ENCODE peak calls at places on chromosomes 11 and 22, in nine cellular contexts. K is progenitor cell of endocrine pancreas; L is uterus; S is psoas muscle; Q is GM23338; N is IMR-90; U is colonic mucosa; T is CD8-positive, alpha-beta T cell; P is A549. W is an unnamed sample.

GRCh38 chr11:65776710-65777141 is 4.0 kb downstream of the AP5B1 start:
- DNase-seq in S (no peak), T (no peak), K (no peak), U (no peak), N (no peak), Q (no peak), P (no peak), L (no peak), W (no peak)

GRCh38 chr11:31813961-31814868 is 3.1 kb upstream of the PAX6 start:
- DNase-seq in U (no peak), S (peak; percentile 48), P (no peak), T (no peak), K (no peak), Q (peak; percentile 61), L (no peak), N (no peak), W (no peak)

GRCh38 chr11:1293619-1294015 is 15.8 kb downstream of the TOLLIP start:
- DNase-seq in S (peak; percentile 74), L (no peak), K (no peak), U (no peak), T (no peak), N (no peak), P (peak; percentile 25), Q (no peak), W (no peak)

GRCh38 chr11:67356867-67357561 is 3.7 kb upstream of the POLD4 start:
- DNase-seq in U (peak; percentile 85), N (peak; percentile 80), T (peak; percentile 65), K (peak; percentile 61), P (peak; percentile 80), Q (peak; percentile 94), L (peak; percentile 74), S (peak; percentile 79), W (peak; percentile 41)

GRCh38 chr11:115916596-115916995 is 412.4 kb upstream of the CADM1 start:
- DNase-seq in P (no peak), S (no peak), T (no peak), L (no peak), K (no peak), Q (no peak), U (no peak), N (no peak), W (no peak)

GRCh38 chr11:67072295-67072694 is 15.6 kb downstream of the RHOD start:
- DNase-seq in U (no peak), S (no peak), K (no peak), P (no peak), N (no peak), L (no peak), Q (no peak), T (no peak), W (no peak)

GRCh38 chr22:16933924-16934282 is 74.1 kb downstream of the GAB4 start:
- DNase-seq in K (no peak), T (no peak), U (no peak), Q (no peak), P (no peak), N (no peak), S (no peak), L (no peak), W (no peak)

GRCh38 chr11:117914398-117914761 is 14.8 kb downstream of the TMPRSS13 start:
- DNase-seq in N (no peak), K (no peak), P (no peak), L (no peak), T (no peak), U (no peak), S (no peak), Q (no peak), W (no peak)

GRCh38 chr22:50507421-50507990 is at the start of gene LMF2:
- DNase-seq in P (peak; percentile 66), U (peak; percentile 90), T (peak; percentile 91), L (peak; percentile 89), S (peak; percentile 96), N (no peak), K (peak; percentile 89), Q (peak; percentile 83), W (peak; percentile 90)

GRCh38 chr11:1181858-1182535 is 24.2 kb downstream of the MUC5AC start:
- DNase-seq in K (no peak), S (no peak), L (no peak), U (no peak), Q (no peak), T (no peak), N (no peak), P (no peak), W (no peak)

DNA sequence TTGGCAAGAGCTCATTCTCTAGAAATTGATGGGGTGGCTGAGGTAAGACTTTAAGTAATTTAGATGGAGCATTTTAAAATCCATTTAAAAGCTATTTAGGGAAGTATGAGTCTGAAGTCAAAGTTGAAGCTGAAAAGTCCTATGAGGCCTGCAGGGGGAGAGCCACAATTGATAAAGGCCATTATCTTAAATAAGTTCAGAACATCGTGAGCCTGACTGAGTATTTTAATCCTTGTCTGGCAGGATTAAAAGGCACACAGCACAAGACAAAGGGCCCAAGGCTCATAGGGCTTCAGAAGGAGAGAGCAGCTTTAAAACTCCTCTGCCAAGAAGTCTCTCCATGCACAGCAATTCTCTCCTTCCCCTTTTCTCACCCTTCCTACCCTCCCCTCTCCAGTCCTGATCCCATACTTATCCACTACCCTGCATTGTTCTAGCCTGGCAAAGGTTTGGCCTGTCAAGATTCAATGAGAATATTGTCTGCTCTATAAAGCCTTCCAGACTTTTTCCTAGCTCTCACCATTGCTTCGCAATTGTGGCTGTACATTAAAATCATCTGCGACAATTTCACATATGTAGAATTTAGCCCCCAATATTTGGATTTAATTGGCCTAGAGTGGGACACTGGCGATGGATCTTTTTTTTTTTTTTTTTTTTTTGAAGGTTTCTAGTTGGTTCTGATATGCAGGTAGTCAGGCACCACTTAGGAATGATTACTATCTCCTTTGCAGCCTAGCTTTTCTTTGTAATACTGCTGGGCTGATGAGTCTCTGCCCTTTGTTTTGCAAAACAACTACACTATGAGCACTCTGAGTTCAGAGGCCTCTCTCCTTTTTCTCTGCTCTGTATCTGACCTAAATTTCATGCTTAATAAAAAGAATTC is 1312.8 kb downstream of the FAM181B start:
- DNase-seq in N (no peak), P (no peak), L (no peak), T (no peak), Q (peak; percentile 76), S (no peak), K (no peak), U (no peak), W (no peak)
- TF ChIP-seq CTCF in N (no peak), P (no peak), L (no peak), T (no peak), Q (peak; percentile 22), S (no peak), K (peak; percentile 31), U (no peak), W (no peak)

GRCh38 chr22:24162377-24162927 is 18.8 kb upstream of the SUSD2 start:
- DNase-seq in N (no peak), T (no peak), U (no peak), K (no peak), P (no peak), Q (no peak), L (no peak), S (no peak), W (no peak)

GRCh38 chr22:24161485-24161884 is 19.8 kb upstream of the SUSD2 start:
- DNase-seq in U (no peak), T (no peak), K (no peak), L (no peak), S (no peak), N (no peak), P (no peak), Q (no peak), W (no peak)

GRCh38 chr22:24161909-24162308 is 19.4 kb upstream of the SUSD2 start:
- DNase-seq in P (no peak), K (no peak), N (no peak), T (no peak), L (no peak), Q (no peak), U (no peak), S (no peak), W (no peak)

GRCh38 chr22:24159650-24160049 is 21.6 kb upstream of the SUSD2 start:
- DNase-seq in U (no peak), L (no peak), K (no peak), N (no peak), T (peak; percentile 5), S (no peak), Q (no peak), P (no peak), W (no peak)

DNA sequence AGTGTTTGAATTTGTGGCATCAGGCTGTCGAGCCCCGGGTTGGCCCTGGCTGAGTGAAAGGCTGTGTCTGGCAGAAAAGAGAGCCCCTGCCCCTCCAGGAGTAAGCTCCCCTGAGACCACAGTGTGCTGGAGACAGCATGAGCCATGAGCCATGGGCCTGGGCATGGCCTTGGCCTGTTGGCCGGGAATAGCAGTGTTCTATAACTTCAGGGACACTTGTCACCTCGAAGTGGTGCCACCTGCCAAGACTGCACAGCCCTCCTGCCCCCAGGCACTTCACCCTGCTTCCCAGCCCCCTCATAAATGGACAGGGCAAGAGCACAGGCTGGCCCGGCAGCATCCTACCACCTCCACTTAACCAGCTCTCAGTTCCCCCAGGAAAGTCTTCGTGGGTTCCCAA is 20.7 kb upstream of the SUSD2 start:
- DNase-seq in S (no peak), N (no peak), P (no peak), L (no peak), T (no peak), K (no peak), Q (no peak), U (no peak), W (no peak)
- TF ChIP-seq CTCF in S (no peak), N (no peak), P (no peak), L (no peak), T (no peak), K (no peak), Q (no peak), U (no peak), W (no peak)

DNA sequence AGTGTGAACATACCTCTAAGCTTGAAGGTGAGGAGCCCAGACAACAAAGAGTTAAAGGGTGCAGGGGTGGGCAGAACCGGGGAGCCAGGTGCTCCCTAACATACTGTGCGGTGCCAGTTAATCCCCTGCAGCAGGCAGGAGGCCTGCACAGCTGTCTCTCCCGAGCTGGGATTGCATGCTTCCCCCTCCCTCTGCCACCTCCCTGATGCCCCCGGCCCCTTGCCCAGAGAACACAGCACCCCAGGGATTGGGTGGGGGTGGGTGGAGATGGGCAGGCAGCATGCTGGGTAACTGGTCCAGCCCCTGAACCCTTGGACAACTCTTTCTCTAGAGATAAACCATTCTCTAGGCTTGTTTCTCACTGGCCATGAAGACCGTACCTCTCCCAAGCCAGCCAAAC is 67.7 kb upstream of the MYOD1 start:
- DNase-seq in Q (no peak), P (no peak), S (no peak), N (no peak), K (no peak), T (no peak), L (no peak), U (no peak), W (no peak)
- TF ChIP-seq CTCF in Q (no peak), P (no peak), S (no peak), N (no peak), K (no peak), T (no peak), L (no peak), U (no peak), W (no peak)

DNA sequence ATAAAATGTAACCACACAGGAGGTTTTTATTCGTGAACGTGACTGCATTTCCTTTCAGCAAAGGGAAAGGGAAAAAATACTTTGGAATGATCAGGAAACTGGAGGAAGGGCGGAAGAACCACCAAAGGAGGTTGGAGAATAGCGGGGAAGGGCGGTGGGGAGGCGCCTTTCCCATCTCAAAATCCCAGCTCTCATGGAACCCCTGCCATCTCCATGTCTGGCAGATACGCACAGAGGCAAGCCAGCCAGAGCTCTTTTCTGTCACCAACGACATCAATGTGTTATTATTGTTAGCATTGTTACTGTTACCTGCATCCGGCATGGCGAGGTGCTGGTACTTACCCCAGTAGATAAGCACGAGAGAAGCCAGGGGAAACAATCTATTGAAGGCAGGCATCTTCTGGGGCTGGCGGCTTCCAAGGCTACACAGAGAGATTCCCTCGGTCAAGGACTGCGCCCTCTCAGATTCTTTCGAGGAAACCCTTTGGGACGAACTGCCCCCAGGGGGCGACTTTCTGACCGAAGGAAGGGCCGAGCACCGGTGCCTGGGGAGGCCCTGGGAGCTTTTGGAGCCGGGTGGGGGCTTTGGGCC is 923 bp downstream of the SCN3B start:
- DNase-seq in L (no peak), N (no peak), K (no peak), Q (no peak), P (peak; percentile 33), T (no peak), U (no peak), S (no peak), W (no peak)
- TF ChIP-seq CTCF in L (no peak), N (no peak), K (peak; percentile 50), Q (peak; percentile 54), P (no peak), T (no peak), U (no peak), S (no peak), W (no peak)

W was measured in activated B cell treated with CpG ODN at 0.5 μM for 24 hours.